ENCODE peak calls at places on chromosome 2, in ten cellular contexts. One of them, this sample, is unnamed.
A peak's percentile ranks its signal among the peaks of the same experiment; 100 is the strongest.

GRCh38 chr2:100291152-100291970 is 30.9 kb downstream of the LONRF2 start:
- DNase-seq in IMR-90: peak; percentile 99
- DNase-seq in K562: peak; percentile 98
- DNase-seq in astrocyte: peak; percentile 100
- DNase-seq in OCI-LY7: no peak
- DNase-seq in endothelial cell of umbilical vein: peak; percentile 77
- DNase-seq in fibroblast of lung: peak; percentile 100
- DNase-seq in H1: no peak
- DNase-seq in mammary epithelial cell: peak; percentile 92
- DNase-seq in GM23338: no peak
- DNase-seq in this sample: no peak

GRCh38 chr2:23828256-23828980 is 98.5 kb downstream of the ATAD2B start:
- DNase-seq in IMR-90: no peak
- DNase-seq in K562: no peak
- DNase-seq in astrocyte: peak; percentile 18
- DNase-seq in OCI-LY7: no peak
- DNase-seq in endothelial cell of umbilical vein: no peak
- DNase-seq in fibroblast of lung: peak; percentile 35
- DNase-seq in H1: no peak
- DNase-seq in mammary epithelial cell: no peak
- DNase-seq in GM23338: no peak
- DNase-seq in this sample: no peak

GRCh38 chr2:130341562-130342019 is 1.1 kb upstream of the IMP4 start:
- DNase-seq in IMR-90: no peak
- DNase-seq in K562: peak; percentile 60
- DNase-seq in astrocyte: no peak
- DNase-seq in OCI-LY7: peak; percentile 25
- DNase-seq in endothelial cell of umbilical vein: no peak
- DNase-seq in fibroblast of lung: no peak
- DNase-seq in H1: no peak
- DNase-seq in mammary epithelial cell: no peak
- DNase-seq in GM23338: peak; percentile 50
- DNase-seq in this sample: peak; percentile 83

GRCh38 chr2:241568738-241569137 is 10.2 kb downstream of the BOK start:
- DNase-seq in IMR-90: no peak
- DNase-seq in K562: no peak
- DNase-seq in astrocyte: no peak
- DNase-seq in OCI-LY7: no peak
- DNase-seq in endothelial cell of umbilical vein: no peak
- DNase-seq in fibroblast of lung: no peak
- DNase-seq in H1: no peak
- DNase-seq in mammary epithelial cell: no peak
- DNase-seq in GM23338: no peak
- DNase-seq in this sample: peak; percentile 34

GRCh38 chr2:169095631-169096105 is 26.3 kb downstream of the DHRS9 start:
- DNase-seq in IMR-90: peak; percentile 69
- DNase-seq in K562: peak; percentile 83
- DNase-seq in astrocyte: peak; percentile 99
- DNase-seq in OCI-LY7: no peak
- DNase-seq in endothelial cell of umbilical vein: no peak
- DNase-seq in fibroblast of lung: peak; percentile 99
- DNase-seq in H1: no peak
- DNase-seq in mammary epithelial cell: peak; percentile 96
- DNase-seq in GM23338: no peak
- DNase-seq in this sample: peak; percentile 87

GRCh38 chr2:226669249-226669648 is 130.4 kb downstream of the IRS1 start:
- DNase-seq in IMR-90: no peak
- DNase-seq in K562: no peak
- DNase-seq in astrocyte: peak; percentile 35
- DNase-seq in OCI-LY7: no peak
- DNase-seq in endothelial cell of umbilical vein: no peak
- DNase-seq in fibroblast of lung: peak; percentile 33
- DNase-seq in H1: no peak
- DNase-seq in mammary epithelial cell: no peak
- DNase-seq in GM23338: no peak
- DNase-seq in this sample: no peak

GRCh38 chr2:165952600-165953210 is 871 bp downstream of the TTC21B start:
- DNase-seq in IMR-90: peak; percentile 3
- DNase-seq in K562: peak; percentile 61
- DNase-seq in astrocyte: peak; percentile 4
- DNase-seq in OCI-LY7: peak; percentile 3
- DNase-seq in endothelial cell of umbilical vein: peak; percentile 66
- DNase-seq in fibroblast of lung: peak; percentile 12
- DNase-seq in H1: no peak
- DNase-seq in mammary epithelial cell: peak; percentile 55
- DNase-seq in GM23338: no peak
- DNase-seq in this sample: no peak

GRCh38 chr2:64222351-64222750 is 78.1 kb upstream of the PELI1 start:
- DNase-seq in IMR-90: peak; percentile 21
- DNase-seq in K562: no peak
- DNase-seq in astrocyte: peak; percentile 73
- DNase-seq in OCI-LY7: no peak
- DNase-seq in endothelial cell of umbilical vein: peak; percentile 43
- DNase-seq in fibroblast of lung: peak; percentile 75
- DNase-seq in H1: no peak
- DNase-seq in mammary epithelial cell: peak; percentile 61
- DNase-seq in GM23338: no peak
- DNase-seq in this sample: no peak

GRCh38 chr2:176001281-176001902 is 675 bp downstream of the LNPK start:
- DNase-seq in IMR-90: peak; percentile 45
- DNase-seq in K562: peak; percentile 84
- DNase-seq in astrocyte: peak; percentile 33
- DNase-seq in OCI-LY7: peak; percentile 56
- DNase-seq in endothelial cell of umbilical vein: peak; percentile 71
- DNase-seq in fibroblast of lung: peak; percentile 52
- DNase-seq in H1: no peak
- DNase-seq in mammary epithelial cell: peak; percentile 67
- DNase-seq in GM23338: peak; percentile 49
- DNase-seq in this sample: peak; percentile 52
- H3K27ac ChIP-seq in IMR-90: peak overlapping the region; percentile 65
- H3K27ac ChIP-seq in K562: peak overlapping the region; percentile 79
- H3K27ac ChIP-seq in astrocyte: peak overlapping the region; percentile 76
- H3K27ac ChIP-seq in OCI-LY7: peak overlapping the region; percentile 42
- H3K27ac ChIP-seq in endothelial cell of umbilical vein: peak overlapping the region; percentile 10
- H3K27ac ChIP-seq in fibroblast of lung: peak overlapping the region; percentile 77
- H3K27ac ChIP-seq in H1: no peak overlapping the region
- H3K27ac ChIP-seq in mammary epithelial cell: peak overlapping the region; percentile 72
- H3K27ac ChIP-seq in GM23338: no peak overlapping the region
- H3K27ac ChIP-seq in this sample: peak overlapping the region; percentile 83

GRCh38 chr2:17272170-17272569 is 246.1 kb downstream of the RAD51AP2 start:
- DNase-seq in IMR-90: no peak
- DNase-seq in K562: no peak
- DNase-seq in astrocyte: no peak
- DNase-seq in OCI-LY7: no peak
- DNase-seq in endothelial cell of umbilical vein: no peak
- DNase-seq in fibroblast of lung: no peak
- DNase-seq in H1: no peak
- DNase-seq in mammary epithelial cell: peak; percentile 84
- DNase-seq in GM23338: no peak
- DNase-seq in this sample: no peak

GRCh38 chr2:17271401-17271800 is 246.8 kb downstream of the RAD51AP2 start:
- DNase-seq in IMR-90: no peak
- DNase-seq in K562: no peak
- DNase-seq in astrocyte: peak; percentile 71
- DNase-seq in OCI-LY7: no peak
- DNase-seq in endothelial cell of umbilical vein: no peak
- DNase-seq in fibroblast of lung: peak; percentile 78
- DNase-seq in H1: no peak
- DNase-seq in mammary epithelial cell: no peak
- DNase-seq in GM23338: no peak
- DNase-seq in this sample: no peak

GRCh38 chr2:17272649-17273048 is 245.6 kb downstream of the RAD51AP2 start:
- DNase-seq in IMR-90: no peak
- DNase-seq in K562: no peak
- DNase-seq in astrocyte: no peak
- DNase-seq in OCI-LY7: no peak
- DNase-seq in endothelial cell of umbilical vein: no peak
- DNase-seq in fibroblast of lung: no peak
- DNase-seq in H1: no peak
- DNase-seq in mammary epithelial cell: no peak
- DNase-seq in GM23338: no peak
- DNase-seq in this sample: no peak

GRCh38 chr2:17273066-17273465 is 245.2 kb downstream of the RAD51AP2 start:
- DNase-seq in IMR-90: no peak
- DNase-seq in K562: no peak
- DNase-seq in astrocyte: no peak
- DNase-seq in OCI-LY7: no peak
- DNase-seq in endothelial cell of umbilical vein: no peak
- DNase-seq in fibroblast of lung: no peak
- DNase-seq in H1: no peak
- DNase-seq in mammary epithelial cell: peak; percentile 37
- DNase-seq in GM23338: no peak
- DNase-seq in this sample: no peak

GRCh38 chr2:17270894-17271293 is 247.3 kb downstream of the RAD51AP2 start:
- DNase-seq in IMR-90: no peak
- DNase-seq in K562: no peak
- DNase-seq in astrocyte: no peak
- DNase-seq in OCI-LY7: peak; percentile 66
- DNase-seq in endothelial cell of umbilical vein: no peak
- DNase-seq in fibroblast of lung: no peak
- DNase-seq in H1: no peak
- DNase-seq in mammary epithelial cell: no peak
- DNase-seq in GM23338: no peak
- DNase-seq in this sample: no peak
- H4K20me1 ChIP-seq in IMR-90: no peaks in the 10 kb centered on the region
- H4K20me1 ChIP-seq in K562: no peaks in the 10 kb centered on the region
- H4K20me1 ChIP-seq in astrocyte: no peaks in the 10 kb centered on the region
- H4K20me1 ChIP-seq in OCI-LY7: no peaks in the 10 kb centered on the region
- H4K20me1 ChIP-seq in endothelial cell of umbilical vein: no peaks in the 10 kb centered on the region
- H4K20me1 ChIP-seq in fibroblast of lung: no peaks in the 10 kb centered on the region
- H4K20me1 ChIP-seq in H1: no peaks in the 10 kb centered on the region
- H4K20me1 ChIP-seq in mammary epithelial cell: no peaks in the 10 kb centered on the region
- H4K20me1 ChIP-seq in GM23338: no peaks in the 10 kb centered on the region
- H4K20me1 ChIP-seq in this sample: no peaks in the 10 kb centered on the region

GRCh38 chr2:120110507-120110906 is 97.6 kb downstream of the EPB41L5 start:
- DNase-seq in IMR-90: no peak
- DNase-seq in K562: no peak
- DNase-seq in astrocyte: no peak
- DNase-seq in OCI-LY7: no peak
- DNase-seq in endothelial cell of umbilical vein: no peak
- DNase-seq in fibroblast of lung: no peak
- DNase-seq in H1: no peak
- DNase-seq in mammary epithelial cell: no peak
- DNase-seq in GM23338: no peak
- DNase-seq in this sample: no peak

GRCh38 chr2:120109186-120110061 is 96.5 kb downstream of the EPB41L5 start:
- DNase-seq in IMR-90: peak; percentile 59
- DNase-seq in K562: peak; percentile 23
- DNase-seq in astrocyte: peak; percentile 29
- DNase-seq in OCI-LY7: peak; percentile 68
- DNase-seq in endothelial cell of umbilical vein: peak; percentile 64
- DNase-seq in fibroblast of lung: peak; percentile 40
- DNase-seq in H1: no peak
- DNase-seq in mammary epithelial cell: peak; percentile 36
- DNase-seq in GM23338: no peak
- DNase-seq in this sample: no peak

GRCh38 chr2:120108749-120109148 is 95.9 kb downstream of the EPB41L5 start:
- DNase-seq in IMR-90: peak; percentile 61
- DNase-seq in K562: no peak
- DNase-seq in astrocyte: peak; percentile 29
- DNase-seq in OCI-LY7: no peak
- DNase-seq in endothelial cell of umbilical vein: peak; percentile 43
- DNase-seq in fibroblast of lung: peak; percentile 39
- DNase-seq in H1: no peak
- DNase-seq in mammary epithelial cell: peak; percentile 52
- DNase-seq in GM23338: no peak
- DNase-seq in this sample: no peak

GRCh38 chr2:120110062-120110362 is 97.1 kb downstream of the EPB41L5 start:
- DNase-seq in IMR-90: no peak
- DNase-seq in K562: no peak
- DNase-seq in astrocyte: no peak
- DNase-seq in OCI-LY7: no peak
- DNase-seq in endothelial cell of umbilical vein: no peak
- DNase-seq in fibroblast of lung: no peak
- DNase-seq in H1: no peak
- DNase-seq in mammary epithelial cell: no peak
- DNase-seq in GM23338: no peak
- DNase-seq in this sample: no peak

GRCh38 chr2:120111193-120111592 is 98.3 kb downstream of the EPB41L5 start:
- DNase-seq in IMR-90: no peak
- DNase-seq in K562: no peak
- DNase-seq in astrocyte: no peak
- DNase-seq in OCI-LY7: no peak
- DNase-seq in endothelial cell of umbilical vein: no peak
- DNase-seq in fibroblast of lung: no peak
- DNase-seq in H1: no peak
- DNase-seq in mammary epithelial cell: no peak
- DNase-seq in GM23338: no peak
- DNase-seq in this sample: no peak
- H3K27ac ChIP-seq in IMR-90: no peak overlapping the region
- H3K27ac ChIP-seq in K562: no peak overlapping the region
- H3K27ac ChIP-seq in astrocyte: no peak overlapping the region
- H3K27ac ChIP-seq in OCI-LY7: no peak overlapping the region
- H3K27ac ChIP-seq in endothelial cell of umbilical vein: no peak overlapping the region
- H3K27ac ChIP-seq in fibroblast of lung: no peak overlapping the region
- H3K27ac ChIP-seq in H1: no peak overlapping the region
- H3K27ac ChIP-seq in mammary epithelial cell: no peak overlapping the region
- H3K27ac ChIP-seq in GM23338: no peak overlapping the region
- H3K27ac ChIP-seq in this sample: no peak overlapping the region

GRCh38 chr2:38215993-38216392 is 140.0 kb upstream of the CYP1B1 start:
- DNase-seq in IMR-90: no peak
- DNase-seq in K562: no peak
- DNase-seq in astrocyte: no peak
- DNase-seq in OCI-LY7: no peak
- DNase-seq in endothelial cell of umbilical vein: no peak
- DNase-seq in fibroblast of lung: peak; percentile 37
- DNase-seq in H1: no peak
- DNase-seq in mammary epithelial cell: peak; percentile 44
- DNase-seq in GM23338: no peak
- DNase-seq in this sample: no peak

GRCh38 chr2:38216886-38217285 is 140.9 kb upstream of the CYP1B1 start:
- DNase-seq in IMR-90: no peak
- DNase-seq in K562: no peak
- DNase-seq in astrocyte: no peak
- DNase-seq in OCI-LY7: no peak
- DNase-seq in endothelial cell of umbilical vein: no peak
- DNase-seq in fibroblast of lung: no peak
- DNase-seq in H1: no peak
- DNase-seq in mammary epithelial cell: no peak
- DNase-seq in GM23338: no peak
- DNase-seq in this sample: no peak

GRCh38 chr2:38218995-38219394 is 143.0 kb upstream of the CYP1B1 start:
- DNase-seq in IMR-90: no peak
- DNase-seq in K562: no peak
- DNase-seq in astrocyte: no peak
- DNase-seq in OCI-LY7: no peak
- DNase-seq in endothelial cell of umbilical vein: no peak
- DNase-seq in fibroblast of lung: no peak
- DNase-seq in H1: no peak
- DNase-seq in mammary epithelial cell: no peak
- DNase-seq in GM23338: no peak
- DNase-seq in this sample: no peak

GRCh38 chr2:38218583-38218982 is 142.6 kb upstream of the CYP1B1 start:
- DNase-seq in IMR-90: no peak
- DNase-seq in K562: no peak
- DNase-seq in astrocyte: no peak
- DNase-seq in OCI-LY7: no peak
- DNase-seq in endothelial cell of umbilical vein: no peak
- DNase-seq in fibroblast of lung: no peak
- DNase-seq in H1: no peak
- DNase-seq in mammary epithelial cell: no peak
- DNase-seq in GM23338: no peak
- DNase-seq in this sample: no peak

DNA sequence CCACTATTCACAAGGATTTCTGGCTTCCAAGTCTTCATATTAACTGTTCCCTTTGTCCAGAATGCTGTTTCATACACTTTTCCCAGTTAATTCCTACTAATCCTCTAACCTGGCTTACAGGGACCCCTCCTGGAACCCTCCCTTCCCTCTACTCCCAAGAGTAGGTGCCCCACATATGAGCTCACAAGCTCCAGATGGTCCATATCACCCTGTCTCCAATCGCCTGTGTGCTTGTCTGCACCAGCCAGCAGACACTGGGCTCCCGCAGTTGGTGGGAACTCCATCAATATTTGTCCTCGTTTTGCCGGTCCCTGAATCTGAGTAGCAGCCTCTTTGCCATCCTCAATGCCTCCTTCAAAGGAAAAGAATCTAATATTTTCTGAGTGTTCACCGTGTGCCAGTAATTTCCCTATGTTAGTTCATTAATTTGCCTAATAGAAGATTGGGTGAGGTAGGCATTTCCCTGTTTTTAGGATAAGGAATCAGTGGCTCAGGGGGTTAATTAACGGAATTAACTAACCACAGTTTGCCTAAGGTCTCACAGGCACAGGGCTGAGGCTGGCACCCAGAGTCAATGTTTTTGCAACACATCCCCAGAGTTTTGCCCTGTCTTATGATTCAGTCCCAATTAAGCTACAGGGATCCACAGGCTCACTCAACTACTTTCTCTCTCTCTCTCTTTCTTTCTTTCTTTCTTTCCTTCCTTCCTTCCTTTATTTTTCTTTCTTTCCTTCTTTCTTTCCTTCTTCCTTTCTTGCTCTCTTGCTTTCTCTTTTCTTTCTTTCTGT is 141.6 kb upstream of the CYP1B1 start:
- DNase-seq in IMR-90: no peak
- DNase-seq in K562: no peak
- DNase-seq in astrocyte: no peak
- DNase-seq in OCI-LY7: no peak
- DNase-seq in endothelial cell of umbilical vein: no peak
- DNase-seq in fibroblast of lung: no peak
- DNase-seq in H1: no peak
- DNase-seq in mammary epithelial cell: no peak
- DNase-seq in GM23338: no peak
- DNase-seq in this sample: no peak
- H4K20me1 ChIP-seq in IMR-90: no peaks in the 10 kb centered on the region
- H4K20me1 ChIP-seq in K562: no peaks in the 10 kb centered on the region
- H4K20me1 ChIP-seq in astrocyte: no peaks in the 10 kb centered on the region
- H4K20me1 ChIP-seq in OCI-LY7: no peaks in the 10 kb centered on the region
- H4K20me1 ChIP-seq in endothelial cell of umbilical vein: no peaks in the 10 kb centered on the region
- H4K20me1 ChIP-seq in fibroblast of lung: no peaks in the 10 kb centered on the region
- H4K20me1 ChIP-seq in H1: no peaks in the 10 kb centered on the region
- H4K20me1 ChIP-seq in mammary epithelial cell: no peaks in the 10 kb centered on the region
- H4K20me1 ChIP-seq in GM23338: no peaks in the 10 kb centered on the region
- H4K20me1 ChIP-seq in this sample: no peaks in the 10 kb centered on the region